ENCODE peak calls at places on chromosomes 11 and 22, in eight cellular contexts. N is breast epithelium, P is astrocyte of the spinal cord, O is NT2/D1, T is spleen, I is mesenchymal stem cell, K is neural progenitor cell, X is IMR-90. C is an unnamed sample.

GRCh38 chr11:86313793-86314192 is 11.8 kb downstream of the HIKESHI start:
- DNase-seq in T (no peak), N (no peak), P (no peak), I (no peak), X (peak; percentile 11), K (no peak), O (no peak), C (no peak)

GRCh38 chr22:26648011-26648497 is 9.3 kb upstream of the MIAT start:
- DNase-seq in X (no peak), I (no peak), N (no peak), K (peak; percentile 94), T (peak; percentile 84), P (no peak), O (peak; percentile 81), C (no peak)

GRCh38 chr11:110463153-110463552 is 33.4 kb downstream of the FDX1 start:
- DNase-seq in P (peak; percentile 57), N (no peak), O (peak; percentile 33), T (peak; percentile 83), I (peak; percentile 52), X (peak; percentile 66), K (peak; percentile 69), C (peak; percentile 40)

GRCh38 chr22:29102300-29102699 is 29.5 kb downstream of the KREMEN1 start:
- DNase-seq in P (no peak), T (no peak), O (no peak), X (no peak), N (no peak), K (peak; percentile 42), I (no peak), C (no peak)

GRCh38 chr11:63814383-63814736 is 1.1 kb downstream of the SPINDOC start:
- DNase-seq in K (no peak), X (no peak), P (no peak), N (no peak), T (no peak), I (no peak), O (no peak), C (no peak)

GRCh38 chr11:2825261-2825885 is 60.2 kb downstream of the CDKN1C start:
- DNase-seq in N (peak; percentile 93), K (no peak), P (peak; percentile 69), X (peak; percentile 74), O (no peak), I (peak; percentile 78), T (no peak), C (peak; percentile 36)

GRCh38 chr11:5604896-5605295 is 8.5 kb downstream of the TRIM6 start:
- DNase-seq in K (no peak), N (no peak), I (no peak), P (no peak), O (no peak), X (no peak), T (no peak), C (no peak)

GRCh38 chr11:119999220-119999619 is 138.7 kb downstream of the TRIM29 start:
- DNase-seq in X (no peak), T (no peak), I (peak; percentile 1), N (no peak), O (no peak), K (peak; percentile 54), P (no peak), C (no peak)

GRCh38 chr11:976431-977160 is 50.9 kb downstream of the AP2A2 start:
- DNase-seq in X (no peak), I (no peak), N (no peak), K (no peak), T (no peak), P (peak; percentile 63), O (no peak), C (no peak)

GRCh38 chr11:965206-965775 is 39.6 kb downstream of the AP2A2 start:
- DNase-seq in X (no peak), K (no peak), T (no peak), N (no peak), I (no peak), P (no peak), O (no peak), C (no peak)

GRCh38 chr22:21450320-21450831 is 16.8 kb upstream of the TMEM191C start:
- DNase-seq in T (peak; percentile 43), X (no peak), K (peak; percentile 41), N (no peak), O (no peak), I (no peak), P (no peak), C (no peak)

GRCh38 chr22:46574993-46575914 is 37.8 kb upstream of the CELSR1 start:
- DNase-seq in T (peak; percentile 80), X (no peak), N (peak; percentile 72), I (peak; percentile 50), O (no peak), K (peak; percentile 30), P (no peak), C (no peak)

GRCh38 chr22:31343235-31344191 is 2.6 kb downstream of the PATZ1 start:
- DNase-seq in K (peak; percentile 93), X (peak; percentile 26), T (peak; percentile 76), P (no peak), O (no peak), I (peak; percentile 43), N (peak; percentile 87), C (no peak)

GRCh38 chr22:48758905-48759875 is 1068.5 kb downstream of the BRD1 start:
- DNase-seq in I (no peak), K (no peak), O (no peak), T (no peak), N (no peak), P (no peak), X (no peak), C (no peak)

GRCh38 chr11:9089636-9090035 is 1.8 kb downstream of the SCUBE2 start:
- DNase-seq in P (no peak), X (no peak), T (no peak), N (no peak), O (no peak), I (no peak), K (no peak), C (no peak)

GRCh38 chr22:42780070-42780540 is 59.4 kb upstream of the A4GALT start:
- DNase-seq in X (peak; percentile 95), T (no peak), N (peak; percentile 50), P (peak; percentile 95), K (peak; percentile 91), I (peak; percentile 94), O (peak; percentile 89), C (peak; percentile 82)

GRCh38 chr11:60084866-60085265 is 3.6 kb upstream of the MS4A2 start:
- DNase-seq in K (no peak), P (no peak), T (no peak), X (no peak), N (no peak), I (no peak), O (no peak), C (no peak)

GRCh38 chr22:50112151-50113118 is 22.6 kb downstream of the MOV10L1 start:
- DNase-seq in K (no peak), P (peak; percentile 77), I (peak; percentile 89), X (peak; percentile 86), N (no peak), O (no peak), T (no peak), C (peak; percentile 48)

GRCh38 chr11:57359896-57360690 is 20.9 kb downstream of the PRG3 start:
- DNase-seq in X (no peak), T (no peak), O (no peak), P (no peak), N (no peak), K (no peak), I (no peak), C (no peak)

GRCh38 chr11:68916439-68916838 is 12.7 kb downstream of the IGHMBP2 start:
- DNase-seq in X (no peak), N (no peak), K (no peak), T (peak; percentile 52), O (no peak), P (no peak), I (no peak), C (no peak)
- H3K4me3 ChIP-seq in X (no peak overlapping the region), N (no peak overlapping the region), K (no peak overlapping the region), T (no peak overlapping the region), O (no peak overlapping the region), P (no peak overlapping the region), I (no peak overlapping the region), C (no peak overlapping the region)

DNA sequence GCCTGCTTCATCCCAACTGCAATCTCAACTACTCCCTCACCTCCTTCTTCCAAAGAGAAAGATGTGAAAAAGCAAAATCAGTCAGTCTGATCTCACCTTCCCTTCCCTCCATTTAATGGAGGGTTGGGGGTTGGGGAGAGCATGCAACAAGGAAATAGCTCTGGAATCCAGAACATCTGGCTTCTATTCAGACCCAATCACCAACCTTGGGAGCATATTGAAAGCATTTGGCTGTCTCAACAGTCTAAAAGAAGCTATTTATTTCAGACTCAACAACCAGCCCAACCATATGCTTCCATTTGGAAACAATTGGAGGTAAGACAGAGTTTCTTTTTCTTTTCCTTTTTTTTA is 131.0 kb upstream of the UBASH3B start:
- DNase-seq in P (peak; percentile 51), I (no peak), K (peak; percentile 20), T (no peak), O (peak; percentile 32), X (no peak), N (no peak), C (no peak)
- H3K4me3 ChIP-seq in P (no peak overlapping the region), I (no peak overlapping the region), K (no peak overlapping the region), T (no peak overlapping the region), O (no peak overlapping the region), X (no peak overlapping the region), N (no peak overlapping the region), C (no peak overlapping the region)

GRCh38 chr11:68330700-68331337 is 18.4 kb downstream of the LRP5 start:
- DNase-seq in T (no peak), I (no peak), N (no peak), O (no peak), K (no peak), X (no peak), P (no peak), C (no peak)

GRCh38 chr11:68329993-68330699 is 17.8 kb downstream of the LRP5 start:
- DNase-seq in X (peak; percentile 53), K (no peak), I (no peak), P (no peak), T (no peak), N (no peak), O (no peak), C (no peak)

GRCh38 chr11:68331338-68331947 is 19.1 kb downstream of the LRP5 start:
- DNase-seq in X (no peak), I (no peak), K (no peak), O (no peak), T (no peak), N (no peak), P (no peak), C (no peak)

GRCh38 chr11:68333176-68333575 is 20.8 kb downstream of the LRP5 start:
- DNase-seq in N (no peak), I (no peak), P (no peak), K (no peak), O (no peak), X (no peak), T (no peak), C (no peak)

DNA sequence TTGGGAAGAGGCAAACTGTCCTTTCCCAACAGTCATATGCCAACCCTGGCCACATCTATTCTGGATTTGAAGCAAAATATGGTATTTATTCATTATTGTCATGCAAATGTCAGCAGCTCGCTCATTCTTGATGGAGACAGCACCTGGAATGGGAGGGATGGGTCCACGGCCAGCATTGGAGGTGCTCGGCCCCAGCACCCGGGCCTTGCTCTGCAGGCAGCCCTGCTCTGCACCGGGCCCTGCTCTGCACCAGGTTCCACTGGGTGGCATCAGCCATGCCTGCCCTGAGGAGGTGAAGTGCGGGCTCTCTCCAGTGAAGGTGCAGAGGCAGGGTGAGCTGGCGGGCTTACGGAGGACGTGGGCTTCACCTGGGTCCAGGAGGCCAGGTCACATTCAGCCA is 19.8 kb downstream of the LRP5 start:
- DNase-seq in I (no peak), N (no peak), O (no peak), T (no peak), K (no peak), X (no peak), P (no peak), C (no peak)
- H3K4me3 ChIP-seq in I (no peak overlapping the region), N (no peak overlapping the region), O (no peak overlapping the region), T (no peak overlapping the region), K (no peak overlapping the region), X (no peak overlapping the region), P (no peak overlapping the region), C (no peak overlapping the region)

GRCh38 chr11:125101596-125101995 is 9.8 kb downstream of the TMEM218 start:
- DNase-seq in T (no peak), K (no peak), N (no peak), P (no peak), X (no peak), O (no peak), I (peak; percentile 73), C (no peak)
- H3K4me3 ChIP-seq in T (no peak overlapping the region), K (no peak overlapping the region), N (no peak overlapping the region), P (no peak overlapping the region), X (no peak overlapping the region), O (no peak overlapping the region), I (no peak overlapping the region), C (no peak overlapping the region)

C was measured in skeletal muscle cell.